ENCODE peak calls at places on chromosome 19, in four cellular contexts. S, A, V and M are unnamed samples.
A peak's percentile ranks its signal among the peaks of the same experiment; 100 is the strongest.

GRCh38 chr19:8220481-8220880 is 11.3 kb downstream of the CERS4 start:
- DNase-seq in A (no peak), S (no peak), V (no peak), M (no peak)

GRCh38 chr19:23286477-23286876 is 36.3 kb upstream of the ZNF724 start:
- DNase-seq in A (peak; percentile 1), V (no peak), S (no peak), M (no peak)

GRCh38 chr19:53945441-53945840 is 17.3 kb upstream of the CACNG8 start:
- DNase-seq in S (peak; percentile 50), A (no peak), V (no peak), M (peak; percentile 53)

GRCh38 chr19:45863840-45864628 is at the start of gene FOXA3:
- DNase-seq in A (peak; percentile 37), V (peak; percentile 45), S (peak; percentile 37), M (peak; percentile 28)

GRCh38 chr19:39412867-39413268 is 399 bp downstream of the PLEKHG2 start:
- DNase-seq in V (no peak), S (no peak), A (no peak), M (no peak)

GRCh38 chr19:58350001-58350801 is 3.1 kb downstream of the A1BG start:
- DNase-seq in A (no peak), V (no peak), S (peak; percentile 15), M (no peak)

GRCh38 chr19:1455336-1456120 is 5.6 kb downstream of the APC2 start:
- DNase-seq in V (peak; percentile 66), S (peak; percentile 63), A (no peak), M (peak; percentile 49)

GRCh38 chr19:13033244-13033643 is 38.0 kb downstream of the NFIX start:
- DNase-seq in V (no peak), A (no peak), S (no peak), M (no peak)

GRCh38 chr19:2477732-2478191 is 1.8 kb downstream of the GADD45B start:
- DNase-seq in A (no peak), V (no peak), S (peak; percentile 70), M (peak; percentile 55)

GRCh38 chr19:20503536-20503935 is 62.0 kb downstream of the ZNF737 start:
- DNase-seq in V (no peak), S (peak; percentile 19), A (no peak), M (peak; percentile 8)

GRCh38 chr19:34662919-34663318 is 14.0 kb downstream of the SCGB2B2 start:
- DNase-seq in V (peak; percentile 18), S (peak; percentile 7), A (peak; percentile 75), M (peak; percentile 17)

GRCh38 chr19:16216744-16217670 is 19.3 kb downstream of the AP1M1 start:
- DNase-seq in S (no peak), V (no peak), A (peak; percentile 47), M (no peak)

GRCh38 chr19:39341122-39341719 is 1.0 kb upstream of the SAMD4B start:
- DNase-seq in V (no peak), S (no peak), A (no peak), M (no peak)

GRCh38 chr19:572891-573825 is 762 bp downstream of the BSG start:
- DNase-seq in S (peak; percentile 66), A (no peak), V (no peak), M (peak; percentile 71)

GRCh38 chr19:30406220-30406944 is 34.2 kb downstream of the ZNF536 start:
- DNase-seq in S (no peak), A (no peak), V (no peak), M (no peak)

GRCh38 chr19:49814010-49814409 is 918 bp upstream of the FUZ start:
- DNase-seq in A (no peak), V (no peak), S (no peak), M (no peak)

GRCh38 chr19:7505682-7506384 is 10.1 kb upstream of the ZNF358 start:
- DNase-seq in V (peak; percentile 39), A (peak; percentile 21), S (no peak), M (no peak)

GRCh38 chr19:14185158-14185557 is 20.8 kb downstream of the ADGRL1 start:
- DNase-seq in S (no peak), V (no peak), A (no peak), M (no peak)

GRCh38 chr19:31438401-31439269 is 89.4 kb upstream of the TSHZ3 start:
- DNase-seq in S (no peak), A (no peak), V (no peak), M (no peak)

GRCh38 chr19:15194938-15195337 is 5.9 kb downstream of the NOTCH3 start:
- DNase-seq in S (peak; percentile 48), A (no peak), V (no peak), M (peak; percentile 28)